ENCODE peak calls at places on chromosome 6, in four cellular contexts. L is lower leg skin, M is GM20000, B is Kasumi-1. S is an unnamed sample.

GRCh38 chr6:131755597-131755996 is 44.8 kb upstream of the CTAGE9 start:
- DNase-seq in B (no peak), M (no peak), L (no peak), S (no peak)

GRCh38 chr6:39425346-39426056 is 103.0 kb upstream of the KCNK16 start:
- DNase-seq in L (no peak), B (no peak), M (no peak), S (no peak)

GRCh38 chr6:143180205-143180604 is 119.5 kb downstream of the AIG1 start:
- DNase-seq in B (no peak), M (no peak), L (no peak), S (no peak)

GRCh38 chr6:148746363-148747144 is at the start of gene UST:
- DNase-seq in B (peak), L (peak), M (peak), S (peak)

GRCh38 chr6:170166511-170167122 is 124.3 kb downstream of the DLL1 start:
- DNase-seq in L (no peak), B (no peak), M (no peak), S (no peak)

GRCh38 chr6:169589699-169590257 is 112.1 kb downstream of the WDR27 start:
- DNase-seq in M (no peak), B (no peak), L (no peak), S (no peak)

GRCh38 chr6:6661684-6662083 is 73.2 kb downstream of the LY86 start:
- DNase-seq in M (no peak), L (peak), B (peak), S (no peak)

GRCh38 chr6:170231496-170232185 is 59.2 kb downstream of the DLL1 start:
- DNase-seq in L (no peak), B (no peak), M (no peak), S (peak)

GRCh38 chr6:97626586-97627441 is 343.8 kb upstream of the MMS22L start:
- DNase-seq in B (no peak), M (no peak), L (no peak), S (no peak)

GRCh38 chr6:35385457-35386202 is 43.3 kb downstream of the PPARD start:
- DNase-seq in B (no peak), M (no peak), L (no peak), S (no peak)

GRCh38 chr6:157670466-157671186 is 152.4 kb upstream of the SNX9 start:
- DNase-seq in B (peak), M (no peak), L (peak), S (no peak)

GRCh38 chr6:131290955-131291354 is 155.7 kb downstream of the AKAP7 start:
- DNase-seq in B (no peak), L (no peak), M (no peak), S (no peak)

GRCh38 chr6:157715766-157716171 is 107.3 kb upstream of the SNX9 start:
- DNase-seq in M (no peak), L (peak), B (no peak), S (peak)

GRCh38 chr6:81750660-81751387 is 1.7 kb downstream of the TENT5A start:
- DNase-seq in B (peak), L (no peak), M (no peak), S (no peak)

GRCh38 chr6:85191656-85192055 is 258.2 kb upstream of the NT5E start:
- DNase-seq in M (no peak), L (no peak), B (no peak), S (no peak)

GRCh38 chr6:148987982-148988381 is 241.2 kb downstream of the UST start:
- DNase-seq in L (no peak), B (no peak), M (no peak), S (no peak)

GRCh38 chr6:47451162-47451561 is 26.4 kb upstream of the CD2AP start:
- DNase-seq in B (no peak), L (no peak), M (no peak), S (no peak)

GRCh38 chr6:3363296-3364025 is 93.4 kb downstream of the SLC22A23 start:
- DNase-seq in B (no peak), M (no peak), L (no peak), S (peak)

GRCh38 chr6:166105341-166106075 is 62.1 kb downstream of the TBXT start:
- DNase-seq in B (no peak), M (no peak), L (no peak), S (no peak)

GRCh38 chr6:11595903-11596302 is 58.4 kb downstream of the TMEM170B start:
- DNase-seq in L (no peak), B (peak), M (no peak), S (no peak)

GRCh38 chr6:125114248-125114858 is 39.2 kb upstream of the TPD52L1 start:
- DNase-seq in L (no peak), B (peak), M (peak), S (peak)